ENCODE peak calls at places on chromosomes 7 and 10, in ten cellular contexts. M is foreskin fibroblast, E is cardiac fibroblast, O is IMR-90, Z is HFF-Myc, K is breast epithelium, S is endodermal cell, J is HCT116, A is bronchial epithelial cell, G is lung. W is an unnamed sample.

GRCh38 chr7:120996333-120996982 is 7.9 kb downstream of the CPED1 start:
- DNase-seq in M (peak), E (peak), O (peak), Z (peak), K (no peak), S (no peak), J (no peak), A (peak), G (peak), W (peak)

GRCh38 chr7:140035400-140036223 is 27.1 kb downstream of the PARP12 start:
- DNase-seq in M (peak), E (peak), O (peak), Z (peak), K (no peak), S (no peak), J (no peak), A (peak), G (no peak), W (no peak)

GRCh38 chr7:8441106-8441590 is 7.7 kb downstream of the NXPH1 start:
- DNase-seq in M (no peak), E (no peak), O (no peak), Z (no peak), K (no peak), S (peak), J (no peak), A (no peak), G (no peak), W (no peak)

GRCh38 chr10:132500781-132501415 is 36.7 kb upstream of the INPP5A start:
- DNase-seq in M (no peak), E (no peak), O (no peak), Z (no peak), K (peak), S (no peak), J (no peak), A (no peak), G (no peak), W (no peak)

GRCh38 chr7:66415659-66416265 is 210.6 kb downstream of the TPST1 start:
- DNase-seq in M (peak), E (peak), O (peak), Z (no peak), K (no peak), S (no peak), J (no peak), A (no peak), G (no peak), W (no peak)

GRCh38 chr7:158432369-158433270 is 155.0 kb downstream of the PTPRN2 start:
- DNase-seq in M (no peak), E (peak), O (no peak), Z (no peak), K (no peak), S (peak), J (no peak), A (peak), G (peak), W (peak)

GRCh38 chr10:44364566-44364965 is 20.3 kb downstream of the CXCL12 start:
- DNase-seq in M (no peak), E (no peak), O (no peak), Z (no peak), K (no peak), S (no peak), J (no peak), A (no peak), G (no peak), W (no peak)

GRCh38 chr7:150368884-150369739 is 490 bp downstream of the REPIN1 start:
- DNase-seq in M (peak), E (peak), O (peak), Z (no peak), K (peak), S (peak), J (peak), A (no peak), G (peak), W (no peak)

GRCh38 chr7:108417144-108417543 is 39.1 kb downstream of the NRCAM start:
- DNase-seq in M (no peak), E (no peak), O (no peak), Z (no peak), K (no peak), S (no peak), J (no peak), A (no peak), G (no peak), W (no peak)

GRCh38 chr10:76206797-76207352 is 775.5 kb downstream of the LRMDA start:
- DNase-seq in M (no peak), E (no peak), O (no peak), Z (no peak), K (no peak), S (no peak), J (no peak), A (peak), G (no peak), W (no peak)

GRCh38 chr7:30321089-30321991 is 36.9 kb downstream of the ZNRF2 start:
- DNase-seq in M (peak), E (peak), O (no peak), Z (no peak), K (no peak), S (peak), J (no peak), A (no peak), G (no peak), W (no peak)

GRCh38 chr10:78451592-78451991 is 417.9 kb downstream of the RPS24 start:
- DNase-seq in M (no peak), E (no peak), O (peak), Z (no peak), K (no peak), S (no peak), J (no peak), A (no peak), G (no peak), W (no peak)

GRCh38 chr10:78450807-78451485 is 417.3 kb downstream of the RPS24 start:
- DNase-seq in M (no peak), E (no peak), O (no peak), Z (no peak), K (no peak), S (peak), J (no peak), A (no peak), G (no peak), W (no peak)

GRCh38 chr10:78454123-78454645 is 420.5 kb downstream of the RPS24 start:
- DNase-seq in M (no peak), E (no peak), O (peak), Z (no peak), K (no peak), S (no peak), J (no peak), A (no peak), G (no peak), W (no peak)

GRCh38 chr10:78450239-78450638 is 416.6 kb downstream of the RPS24 start:
- DNase-seq in M (no peak), E (no peak), O (no peak), Z (no peak), K (no peak), S (no peak), J (no peak), A (no peak), G (no peak), W (no peak)

GRCh38 chr10:78452782-78453181 is 419.1 kb downstream of the RPS24 start:
- DNase-seq in M (no peak), E (no peak), O (no peak), Z (no peak), K (no peak), S (no peak), J (no peak), A (no peak), G (no peak), W (no peak)
- H3K4me3 ChIP-seq in M (no peak), E (no peak), O (no peak), Z (no peak), K (no peak), S (no peak), J (no peak), A (no peak), G (no peak), W (no peak)

GRCh38 chr7:665751-666453 is 60.6 kb upstream of the DNAAF5 start:
- DNase-seq in M (peak), E (no peak), O (no peak), Z (no peak), K (no peak), S (peak), J (no peak), A (no peak), G (no peak), W (no peak)
- TF ChIP-seq CTCF in M (peak), E (peak), O (no peak), Z (peak), K (no peak), S (peak), J (no peak), A (no peak), G (no peak), W (no peak)

GRCh38 chr10:86966008-86966654 is 2.2 kb upstream of the ADIRF start:
- DNase-seq in M (peak), E (no peak), O (no peak), Z (no peak), K (no peak), S (no peak), J (no peak), A (no peak), G (no peak), W (no peak)

GRCh38 chr10:86962981-86963310 is 4.5 kb downstream of the SNCG start:
- DNase-seq in M (no peak), E (no peak), O (no peak), Z (no peak), K (peak), S (no peak), J (no peak), A (no peak), G (no peak), W (no peak)

GRCh38 chr10:86963341-86963919 is 4.9 kb upstream of the ADIRF start:
- DNase-seq in M (no peak), E (no peak), O (no peak), Z (no peak), K (peak), S (no peak), J (no peak), A (no peak), G (no peak), W (no peak)

GRCh38 chr10:86964061-86964846 is 4.0 kb upstream of the ADIRF start:
- DNase-seq in M (no peak), E (no peak), O (no peak), Z (no peak), K (peak), S (peak), J (no peak), A (no peak), G (no peak), W (no peak)

DNA sequence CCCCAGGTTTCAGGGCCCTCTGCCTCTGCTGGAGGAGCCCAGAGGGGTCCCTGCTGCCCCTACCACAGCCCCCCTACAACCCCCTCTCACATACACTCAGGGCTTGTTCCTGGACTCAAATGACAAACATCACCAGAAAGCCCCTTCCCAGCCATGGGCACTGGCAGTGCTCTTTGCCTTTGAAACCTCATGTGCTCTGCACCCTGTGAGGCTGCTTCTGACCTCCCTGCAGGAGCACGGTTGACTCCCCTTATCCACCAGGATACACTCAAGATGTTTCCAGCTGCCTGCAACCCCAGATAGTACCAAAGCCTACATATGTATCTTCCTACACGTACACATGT is 3.5 kb upstream of the ADIRF start:
- DNase-seq in M (peak), E (no peak), O (no peak), Z (no peak), K (no peak), S (no peak), J (no peak), A (no peak), G (no peak), W (no peak)
- H3K4me3 ChIP-seq in M (no peak), E (no peak), O (no peak), Z (no peak), K (no peak), S (no peak), J (no peak), A (no peak), G (no peak), W (no peak)

GRCh38 chr7:41874206-41874770 is 171.4 kb upstream of the INHBA start:
- DNase-seq in M (no peak), E (no peak), O (no peak), Z (no peak), K (no peak), S (no peak), J (no peak), A (no peak), G (no peak), W (no peak)
- TF ChIP-seq CTCF in M (no peak), E (no peak), O (no peak), Z (no peak), K (no peak), S (no peak), J (no peak), A (no peak), G (no peak), W (no peak)

GRCh38 chr10:101284171-101285092 is 55.2 kb upstream of the LBX1 start:
- DNase-seq in M (no peak), E (no peak), O (no peak), Z (no peak), K (no peak), S (peak), J (no peak), A (no peak), G (no peak), W (no peak)
- H3K4me3 ChIP-seq in M (no peak), E (no peak), O (no peak), Z (no peak), K (no peak), S (peak), J (no peak), A (no peak), G (no peak), W (no peak)

DNA sequence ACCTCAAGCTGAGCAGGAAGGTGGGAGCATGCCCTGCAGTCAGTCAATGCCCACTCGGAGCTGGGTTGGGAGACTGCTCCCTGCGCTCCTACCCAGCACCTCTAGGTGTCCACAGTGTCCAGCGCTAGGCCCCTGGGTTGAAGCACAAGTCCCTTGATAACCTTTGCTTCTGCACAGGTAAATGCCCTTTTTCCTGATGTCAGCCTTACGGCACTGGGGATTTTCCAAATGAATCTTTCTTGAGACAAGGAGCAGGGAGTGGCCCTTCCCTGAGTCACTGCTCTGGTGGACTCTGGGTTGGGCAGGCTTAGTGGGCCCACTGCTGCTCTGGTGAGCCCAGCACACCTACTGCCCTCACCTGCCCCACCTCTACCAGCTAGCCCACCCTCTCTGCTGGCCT is 61.9 kb upstream of the OPN4 start:
- DNase-seq in M (no peak), E (no peak), O (no peak), Z (no peak), K (no peak), S (peak), J (no peak), A (peak), G (no peak), W (no peak)
- TF ChIP-seq CTCF in M (no peak), E (peak), O (peak), Z (no peak), K (no peak), S (peak), J (peak), A (no peak), G (no peak), W (no peak)

DNA sequence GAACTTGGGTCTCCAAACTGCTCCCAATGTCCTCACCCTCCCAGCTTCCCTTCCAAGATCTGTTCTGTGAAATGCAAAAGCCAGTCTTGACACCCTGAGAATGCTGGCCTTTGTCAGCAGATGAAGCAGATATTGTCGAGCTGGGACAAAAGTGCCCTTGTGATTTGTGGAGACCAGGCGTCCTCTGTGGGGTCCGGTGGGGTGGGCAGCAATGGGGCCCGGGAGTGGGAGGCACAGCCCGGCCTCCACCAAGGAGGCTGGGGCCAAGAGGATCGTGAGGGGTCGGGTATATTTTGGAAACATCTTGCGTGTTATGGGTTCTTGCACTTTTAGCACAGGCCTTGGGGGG is 81.7 kb upstream of the GTF2IRD1 start:
- DNase-seq in M (no peak), E (no peak), O (no peak), Z (no peak), K (no peak), S (no peak), J (no peak), A (no peak), G (no peak), W (no peak)
- H3K4me3 ChIP-seq in M (no peak), E (no peak), O (no peak), Z (no peak), K (no peak), S (peak), J (no peak), A (no peak), G (no peak), W (no peak)